ENCODE peak calls at places on chromosomes 7 and 10, in five cellular contexts. One of them, this sample, is unnamed.

GRCh38 chr7:103811997-103812396 is 177.5 kb downstream of the RELN start:
- DNase-seq in GM04503: no peak
- DNase-seq in Caki2: peak
- DNase-seq in iris pigment epithelial cell: no peak
- DNase-seq in T-helper 9 cell: no peak
- DNase-seq in this sample: no peak

GRCh38 chr7:36127075-36127740 is 25.8 kb upstream of the EEPD1 start:
- DNase-seq in iris pigment epithelial cell: no peak
- DNase-seq in T-helper 9 cell: no peak
- DNase-seq in Caki2: peak
- DNase-seq in GM04503: no peak
- DNase-seq in this sample: peak

GRCh38 chr10:123429631-123430257 is 236.4 kb upstream of the GPR26 start:
- DNase-seq in Caki2: no peak
- DNase-seq in GM04503: no peak
- DNase-seq in T-helper 9 cell: no peak
- DNase-seq in iris pigment epithelial cell: no peak
- DNase-seq in this sample: no peak

GRCh38 chr7:150968698-150969482 is 9.2 kb downstream of the KCNH2 start:
- DNase-seq in T-helper 9 cell: no peak
- DNase-seq in Caki2: no peak
- DNase-seq in iris pigment epithelial cell: no peak
- DNase-seq in GM04503: no peak
- DNase-seq in this sample: no peak

GRCh38 chr10:32956365-32957197 is 1.4 kb downstream of the ITGB1 start:
- DNase-seq in GM04503: no peak
- DNase-seq in iris pigment epithelial cell: no peak
- DNase-seq in Caki2: no peak
- DNase-seq in T-helper 9 cell: no peak
- DNase-seq in this sample: no peak

GRCh38 chr7:45715471-45716352 is 141.5 kb downstream of the ADCY1 start:
- DNase-seq in iris pigment epithelial cell: no peak
- DNase-seq in Caki2: no peak
- DNase-seq in GM04503: no peak
- DNase-seq in T-helper 9 cell: no peak
- DNase-seq in this sample: no peak

GRCh38 chr7:85457911-85458310 is 271.1 kb upstream of the SEMA3D start:
- DNase-seq in T-helper 9 cell: no peak
- DNase-seq in GM04503: no peak
- DNase-seq in iris pigment epithelial cell: peak
- DNase-seq in Caki2: no peak
- DNase-seq in this sample: no peak

GRCh38 chr7:20076835-20077234 is 140.3 kb downstream of the MACC1 start:
- DNase-seq in GM04503: no peak
- DNase-seq in Caki2: no peak
- DNase-seq in iris pigment epithelial cell: no peak
- DNase-seq in T-helper 9 cell: no peak
- DNase-seq in this sample: no peak

GRCh38 chr7:149887311-149887710 is 13.5 kb downstream of the ATP6V0E2 start:
- DNase-seq in Caki2: no peak
- DNase-seq in iris pigment epithelial cell: no peak
- DNase-seq in T-helper 9 cell: no peak
- DNase-seq in GM04503: no peak
- DNase-seq in this sample: no peak

GRCh38 chr10:78212786-78213175 is 179.1 kb downstream of the RPS24 start:
- DNase-seq in iris pigment epithelial cell: no peak
- DNase-seq in Caki2: no peak
- DNase-seq in T-helper 9 cell: no peak
- DNase-seq in GM04503: no peak
- DNase-seq in this sample: no peak

GRCh38 chr10:13971586-13972475 is 358.9 kb downstream of the FRMD4A start:
- DNase-seq in Caki2: no peak
- DNase-seq in iris pigment epithelial cell: peak
- DNase-seq in GM04503: no peak
- DNase-seq in T-helper 9 cell: no peak
- DNase-seq in this sample: peak